ENCODE peak calls at places on chromosomes 3 and 15, in six cellular contexts. N is H1, U is GM12892, G is K562, L is HepG2, H is GM12878. M is an unnamed sample.

GRCh38 chr15:85753791-85754452 is 40.8 kb downstream of the KLHL25 start:
- DNase-seq in L (no peak), N (no peak), G (no peak), U (no peak), H (no peak), M (no peak)

GRCh38 chr3:81303326-81303725 is 458.1 kb downstream of the GBE1 start:
- DNase-seq in H (no peak), G (no peak), N (no peak), L (no peak), U (no peak), M (no peak)

GRCh38 chr3:105473521-105474223 is 107.0 kb downstream of the ALCAM start:
- DNase-seq in N (no peak), L (no peak), G (no peak), H (no peak), U (no peak), M (no peak)

GRCh38 chr15:71596672-71597071 is 213.7 kb upstream of the NR2E3 start:
- DNase-seq in G (no peak), N (no peak), L (no peak), U (no peak), H (no peak), M (no peak)

GRCh38 chr3:58044656-58045055 is 36.4 kb downstream of the FLNB start:
- DNase-seq in G (no peak), L (no peak), N (no peak), U (no peak), H (no peak), M (no peak)

GRCh38 chr3:125633767-125634166 is 38.5 kb upstream of the OSBPL11 start:
- DNase-seq in L (no peak), N (no peak), H (no peak), U (no peak), G (no peak), M (no peak)

GRCh38 chr15:60660290-60661051 is 181.5 kb upstream of the ICE2 start:
- DNase-seq in U (no peak), G (no peak), N (no peak), H (no peak), L (no peak), M (no peak)

GRCh38 chr3:79167651-79168416 is 600.0 kb downstream of the ROBO1 start:
- DNase-seq in G (no peak), H (no peak), U (no peak), L (no peak), N (no peak), M (no peak)

GRCh38 chr3:114506622-114507300 is 212.9 kb downstream of the TIGIT start:
- DNase-seq in H (no peak), L (no peak), N (no peak), G (no peak), U (no peak), M (no peak)

GRCh38 chr3:135649361-135649760 is 316.2 kb upstream of the PPP2R3A start:
- DNase-seq in H (no peak), U (no peak), G (no peak), L (no peak), N (no peak), M (no peak)

GRCh38 chr3:37703633-37704032 is 158.0 kb upstream of the CTDSPL start:
- DNase-seq in L (no peak), U (no peak), N (no peak), H (no peak), G (no peak), M (no peak)

GRCh38 chr3:66582721-66583141 is 81.9 kb upstream of the LRIG1 start:
- DNase-seq in N (no peak), H (peak; percentile 48), G (no peak), L (no peak), U (peak; percentile 14), M (peak; percentile 12)

GRCh38 chr15:66080791-66081475 is 172.6 kb downstream of the MEGF11 start:
- DNase-seq in U (no peak), N (peak; percentile 76), H (no peak), G (no peak), L (peak; percentile 72), M (no peak)

GRCh38 chr15:23561914-23562313 is 3.6 kb upstream of the MKRN3 start:
- DNase-seq in L (no peak), H (no peak), N (no peak), G (no peak), U (no peak), M (no peak)

GRCh38 chr3:30344288-30344687 is 262.1 kb upstream of the TGFBR2 start:
- DNase-seq in L (peak; percentile 89), H (no peak), G (no peak), N (no peak), U (no peak), M (no peak)

GRCh38 chr3:7876741-7877297 is 624.8 kb upstream of the LMCD1 start:
- DNase-seq in L (no peak), H (no peak), G (no peak), N (no peak), U (no peak), M (no peak)

GRCh38 chr15:68691667-68692066 is 112.9 kb downstream of the CORO2B start:
- DNase-seq in G (no peak), H (no peak), L (peak; percentile 10), U (no peak), N (no peak), M (no peak)

DNA sequence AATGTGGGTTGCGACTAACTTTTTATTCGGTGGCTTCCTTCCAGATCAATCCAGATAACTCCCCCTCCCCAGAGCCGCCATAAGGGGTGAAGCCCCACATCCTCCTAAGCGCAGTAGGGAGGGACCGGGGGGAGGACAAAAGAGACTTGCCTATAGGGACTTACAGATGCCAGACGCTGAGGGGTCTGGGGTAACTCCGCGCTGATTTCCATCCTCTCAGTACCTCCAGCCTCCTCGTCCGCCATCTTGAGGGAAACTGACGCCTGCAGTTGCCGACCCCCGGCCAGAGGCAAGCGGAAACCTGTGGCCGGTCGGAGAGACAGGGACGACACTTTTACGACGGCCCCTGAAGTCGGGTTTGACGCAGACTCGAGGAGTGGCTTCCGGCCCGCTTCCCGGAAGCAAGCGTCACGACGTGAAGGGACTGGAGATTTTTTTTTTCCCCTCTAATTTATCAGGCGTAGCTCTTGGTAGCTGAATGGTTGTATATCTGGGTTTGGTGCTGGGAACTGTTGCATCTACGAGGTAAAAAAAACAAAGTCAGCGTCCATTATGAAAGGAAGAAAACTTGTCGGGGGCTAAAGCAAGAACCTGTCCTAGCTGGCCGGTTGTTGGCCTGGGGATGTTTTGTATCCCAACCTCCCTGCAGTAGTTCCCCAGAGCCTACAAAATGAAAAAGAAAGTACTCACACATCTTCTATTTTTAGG is at the start of gene UBR1:
- DNase-seq in U (peak; percentile 70), H (peak; percentile 69), N (peak; percentile 85), G (peak; percentile 89), L (peak; percentile 82), M (peak; percentile 71)
- TF ChIP-seq POLR2A in U (peak; percentile 76), H (peak; percentile 84), N (no peak), G (peak; percentile 92), L (peak; percentile 81), M (peak; percentile 80)

GRCh38 chr15:67501836-67502461 is 19.0 kb upstream of the C15orf61 start:
- DNase-seq in N (no peak), L (no peak), H (no peak), G (no peak), U (no peak), M (no peak)
- TF ChIP-seq TAF1 in N (no peak), L (no peak), H (no peak), G (no peak), U (no peak), M (no peak)

GRCh38 chr3:71584216-71585061 is 911 bp upstream of the FOXP1 start:
- DNase-seq in H (no peak), G (peak; percentile 24), U (no peak), L (peak; percentile 68), N (peak; percentile 62), M (no peak)

GRCh38 chr3:71585126-71585525 is 1.6 kb upstream of the FOXP1 start:
- DNase-seq in L (no peak), N (no peak), H (no peak), U (no peak), G (peak; percentile 7), M (no peak)

GRCh38 chr3:71582612-71583568 is 638 bp downstream of the FOXP1 start:
- DNase-seq in G (peak; percentile 50), H (no peak), L (peak; percentile 75), U (no peak), N (peak; percentile 77), M (no peak)

GRCh38 chr3:71581981-71582611 is 1.4 kb downstream of the FOXP1 start:
- DNase-seq in H (no peak), L (peak; percentile 58), G (peak; percentile 42), U (no peak), N (peak; percentile 82), M (no peak)

GRCh38 chr3:71583569-71584215 is at the start of gene FOXP1:
- DNase-seq in L (peak; percentile 66), N (peak; percentile 82), G (peak; percentile 43), U (no peak), H (no peak), M (no peak)
- TF ChIP-seq POLR2A in L (peak; percentile 44), N (peak; percentile 42), G (no peak), U (no peak), H (no peak), M (no peak)

GRCh38 chr15:93462690-93463089 is 373.7 kb upstream of the RGMA start:
- DNase-seq in H (no peak), U (no peak), G (no peak), L (no peak), N (no peak), M (no peak)
- TF ChIP-seq TAF1 in H (no peak), U (no peak), G (no peak), L (no peak), N (no peak), M (no peak)

DNA sequence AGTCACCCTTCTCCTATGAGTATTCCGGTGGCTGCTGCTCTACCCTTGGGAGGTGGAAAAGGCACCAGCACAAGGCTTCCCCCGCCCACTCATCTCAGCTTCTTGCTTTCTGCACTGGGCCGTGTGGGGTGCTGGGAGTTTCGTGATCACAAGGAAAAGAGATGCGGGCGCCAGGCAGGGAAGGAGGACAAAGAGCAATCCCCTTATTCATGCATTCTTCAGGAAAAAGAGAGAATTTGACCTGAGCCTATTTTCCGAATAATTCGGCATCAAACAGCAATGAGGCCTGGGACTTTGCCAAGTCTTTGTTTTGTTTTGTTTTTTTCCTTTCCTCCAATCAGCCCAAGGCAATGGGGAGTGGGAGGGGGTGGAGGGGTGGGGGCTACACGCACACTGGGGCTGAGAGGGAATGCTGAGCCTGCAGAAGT is 102.1 kb upstream of the LPP start:
- DNase-seq in G (no peak), L (no peak), U (no peak), H (no peak), N (no peak), M (no peak)
- TF ChIP-seq POLR2A in G (no peak), L (no peak), U (no peak), H (no peak), N (no peak), M (no peak)

GRCh38 chr3:141849056-141849814 is 27.2 kb upstream of the ATP1B3 start:
- DNase-seq in G (peak; percentile 86), H (no peak), L (no peak), U (no peak), N (no peak), M (no peak)

GRCh38 chr3:141846050-141846433 is 30.4 kb upstream of the ATP1B3 start:
- DNase-seq in G (no peak), L (no peak), U (no peak), H (no peak), N (no peak), M (no peak)

GRCh38 chr3:141844812-141845211 is 31.6 kb upstream of the ATP1B3 start:
- DNase-seq in G (no peak), U (no peak), L (no peak), H (no peak), N (no peak), M (no peak)

GRCh38 chr3:141844108-141844507 is 32.3 kb upstream of the ATP1B3 start:
- DNase-seq in N (no peak), H (no peak), U (no peak), G (peak; percentile 21), L (no peak), M (no peak)

GRCh38 chr3:141845407-141846049 is 30.9 kb upstream of the ATP1B3 start:
- DNase-seq in G (no peak), H (no peak), N (peak; percentile 53), L (no peak), U (no peak), M (no peak)
- TF ChIP-seq TAF1 in G (no peak), H (no peak), N (no peak), L (no peak), U (no peak), M (no peak)

M was measured in GM12891.